ENCODE peak calls at places on chromosomes 2 and 18, in seven cellular contexts. U, J, N, X, S, H and O are unnamed samples.

GRCh38 chr2:11967946-11968465 is 221.6 kb downstream of the LPIN1 start:
- DNase-seq in U (no peak), J (peak), N (no peak), X (no peak), S (no peak), H (no peak), O (no peak)

GRCh38 chr18:48928787-48929186 is 22.0 kb downstream of the SMAD7 start:
- DNase-seq in U (no peak), J (peak), N (no peak), X (peak), S (no peak), H (no peak), O (peak)

GRCh38 chr2:40448476-40449079 is 3.3 kb downstream of the SLC8A1 start:
- DNase-seq in U (peak), J (peak), N (no peak), X (no peak), S (no peak), H (peak), O (no peak)

GRCh38 chr2:32064021-32064678 is 794 bp downstream of the SPAST start:
- DNase-seq in U (no peak), J (no peak), N (no peak), X (no peak), S (no peak), H (no peak), O (peak)

GRCh38 chr18:9771977-9772660 is 64.0 kb downstream of the RAB31 start:
- DNase-seq in U (no peak), J (no peak), N (no peak), X (no peak), S (no peak), H (peak), O (no peak)

GRCh38 chr2:241232736-241233575 is 44.5 kb downstream of the ANO7 start:
- DNase-seq in U (no peak), J (no peak), N (no peak), X (no peak), S (no peak), H (no peak), O (no peak)

GRCh38 chr2:179818546-179818945 is 42.9 kb downstream of the ZNF385B start:
- DNase-seq in U (peak), J (no peak), N (no peak), X (no peak), S (no peak), H (no peak), O (no peak)

GRCh38 chr2:186592137-186592875 is 2.5 kb downstream of the ITGAV start:
- DNase-seq in U (no peak), J (no peak), N (no peak), X (no peak), S (no peak), H (no peak), O (no peak)

GRCh38 chr2:30897539-30897938 is 90.3 kb upstream of the CAPN13 start:
- DNase-seq in U (no peak), J (no peak), N (no peak), X (no peak), S (no peak), H (peak), O (no peak)

GRCh38 chr2:73172963-73173362 is 29.4 kb upstream of the NOTO start:
- DNase-seq in U (peak), J (no peak), N (no peak), X (no peak), S (no peak), H (no peak), O (no peak)

GRCh38 chr2:66344087-66344663 is 90.8 kb upstream of the MEIS1 start:
- DNase-seq in U (no peak), J (no peak), N (no peak), X (no peak), S (no peak), H (no peak), O (no peak)

GRCh38 chr2:96870631-96871255 is 863 bp upstream of the SEMA4C start:
- DNase-seq in U (no peak), J (no peak), N (no peak), X (no peak), S (no peak), H (no peak), O (no peak)

GRCh38 chr2:144946263-144946662 is 426.3 kb upstream of the ZEB2 start:
- DNase-seq in U (no peak), J (no peak), N (no peak), X (no peak), S (no peak), H (no peak), O (no peak)

GRCh38 chr18:59623456-59624383 is 73.5 kb downstream of the CCBE1 start:
- DNase-seq in U (peak), J (peak), N (no peak), X (no peak), S (no peak), H (no peak), O (no peak)

GRCh38 chr2:102737435-102737834 is 24.4 kb upstream of the TMEM182 start:
- DNase-seq in U (no peak), J (no peak), N (no peak), X (no peak), S (no peak), H (no peak), O (no peak)

GRCh38 chr2:120346667-120347358 is 877 bp downstream of the INHBB start:
- DNase-seq in U (peak), J (peak), N (no peak), X (no peak), S (no peak), H (peak), O (peak)
- TF ChIP-seq CTCF in U (no peak), J (no peak), N (no peak), X (no peak), S (no peak), H (no peak), O (no peak)

DNA sequence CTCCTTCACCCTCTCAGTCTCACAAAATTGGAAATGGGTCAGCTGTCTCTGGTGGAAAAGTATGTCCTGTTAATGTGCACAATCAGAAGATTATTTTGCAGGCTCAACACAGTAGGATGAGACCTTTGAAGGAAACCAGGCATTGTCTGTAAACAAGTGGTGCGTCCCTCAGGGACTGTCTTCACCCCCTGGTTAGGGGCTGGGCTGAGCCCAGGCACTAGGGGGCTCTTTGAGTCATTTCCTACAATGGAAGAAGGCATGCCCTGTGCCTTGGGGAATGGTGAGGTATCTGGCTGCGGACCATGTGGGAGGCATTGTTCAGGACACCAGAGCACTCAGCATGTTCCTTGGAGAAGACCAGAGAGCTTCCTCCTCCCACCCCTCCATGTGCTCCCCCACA is 26.8 kb downstream of the PKDCC start:
- DNase-seq in U (no peak), J (no peak), N (no peak), X (no peak), S (no peak), H (peak), O (no peak)
- TF ChIP-seq CTCF in U (no peak), J (peak), N (no peak), X (no peak), S (no peak), H (peak), O (no peak)

GRCh38 chr2:176092270-176093144 is at the start of gene HOXD13:
- DNase-seq in U (no peak), J (no peak), N (no peak), X (peak), S (no peak), H (peak), O (peak)

GRCh38 chr2:176091329-176092258 is 927 bp upstream of the HOXD13 start:
- DNase-seq in U (no peak), J (no peak), N (no peak), X (no peak), S (no peak), H (no peak), O (no peak)

GRCh38 chr2:176093889-176094232 is 1.3 kb downstream of the HOXD13 start:
- DNase-seq in U (no peak), J (no peak), N (no peak), X (no peak), S (no peak), H (no peak), O (no peak)

GRCh38 chr2:176094307-176094706 is 1.8 kb downstream of the HOXD13 start:
- DNase-seq in U (no peak), J (no peak), N (no peak), X (no peak), S (no peak), H (peak), O (no peak)

DNA sequence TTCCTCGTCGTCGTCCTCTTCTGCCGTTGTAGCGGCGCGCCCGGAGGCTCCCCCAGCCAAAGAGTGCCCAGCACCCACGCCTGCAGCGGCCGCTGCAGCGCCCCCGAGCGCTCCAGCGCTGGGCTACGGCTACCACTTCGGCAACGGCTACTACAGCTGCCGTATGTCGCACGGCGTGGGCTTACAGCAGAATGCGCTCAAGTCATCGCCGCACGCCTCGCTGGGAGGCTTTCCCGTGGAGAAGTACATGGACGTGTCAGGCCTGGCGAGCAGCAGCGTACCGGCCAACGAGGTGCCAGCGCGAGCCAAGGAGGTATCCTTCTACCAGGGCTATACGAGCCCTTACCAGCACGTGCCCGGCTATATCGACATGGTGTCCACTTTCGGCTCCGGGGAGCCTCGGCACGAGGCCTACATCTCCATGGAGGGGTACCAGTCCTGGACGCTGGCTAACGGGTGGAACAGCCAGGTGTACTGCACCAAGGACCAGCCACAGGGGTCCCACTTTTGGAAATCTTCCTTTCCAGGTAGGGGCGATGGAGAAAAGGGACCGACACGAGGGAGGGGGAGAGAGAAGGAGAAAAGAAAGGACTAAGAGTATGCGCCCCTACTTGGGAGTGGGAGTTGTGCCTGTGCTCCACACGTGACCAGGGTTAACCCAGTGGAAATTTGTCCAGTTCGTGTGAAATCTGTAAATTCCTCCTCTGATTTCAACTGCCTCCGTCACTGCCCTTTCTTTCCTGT is 796 bp downstream of the HOXD13 start:
- DNase-seq in U (no peak), J (no peak), N (no peak), X (no peak), S (no peak), H (peak), O (peak)
- TF ChIP-seq CTCF in U (peak), J (no peak), N (no peak), X (no peak), S (peak), H (peak), O (peak)

GRCh38 chr18:56298935-56299334 is 339.5 kb downstream of the TXNL1 start:
- DNase-seq in U (peak), J (peak), N (no peak), X (no peak), S (no peak), H (no peak), O (no peak)
- TF ChIP-seq CTCF in U (peak), J (peak), N (no peak), X (no peak), S (peak), H (peak), O (no peak)